ENCODE peak calls at places on chromosomes 2 and 18, in six cellular contexts. O is neuronal stem cell, Q is IMR-90, S is H1, J is trophoblast cell, G is mesenchymal stem cell. U is an unnamed sample.

GRCh38 chr2:126907671-126908070 is 9.0 kb downstream of the TEX51 start:
- DNase-seq in Q (no peak), G (no peak), S (peak), J (no peak), O (no peak), U (no peak)

GRCh38 chr2:105487142-105488069 is 88.6 kb upstream of the FHL2 start:
- DNase-seq in Q (peak), J (no peak), O (no peak), S (no peak), G (peak), U (no peak)

GRCh38 chr2:132651115-132652099 is 18.6 kb downstream of the LYPD1 start:
- DNase-seq in J (peak), G (peak), S (no peak), Q (peak), O (no peak), U (peak)

GRCh38 chr2:121529439-121530209 is 1.1 kb upstream of the RNU4ATAC start:
- DNase-seq in J (peak), Q (peak), S (no peak), G (peak), O (peak), U (peak)

GRCh38 chr2:188079176-188079575 is 212.5 kb upstream of the GULP1 start:
- DNase-seq in Q (peak), J (peak), S (no peak), G (peak), O (no peak), U (no peak)

GRCh38 chr18:10023853-10024638 is 110.2 kb downstream of the VAPA start:
- DNase-seq in G (no peak), O (no peak), Q (no peak), J (no peak), S (no peak), U (no peak)

GRCh38 chr2:38603402-38604265 is 906 bp upstream of the HNRNPLL start:
- DNase-seq in O (peak), S (peak), Q (peak), G (peak), J (peak), U (peak)

GRCh38 chr18:44552706-44553105 is 128.0 kb upstream of the SETBP1 start:
- DNase-seq in G (no peak), J (no peak), Q (no peak), O (no peak), S (no peak), U (peak)

GRCh38 chr2:207896525-207897295 is 127.0 kb upstream of the FZD5 start:
- DNase-seq in S (no peak), Q (no peak), J (peak), G (no peak), O (peak), U (peak)

GRCh38 chr2:64283015-64283570 is 138.9 kb upstream of the PELI1 start:
- DNase-seq in J (no peak), S (no peak), O (no peak), Q (no peak), G (no peak), U (no peak)

GRCh38 chr2:138104071-138104470 is 139.8 kb downstream of the HNMT start:
- DNase-seq in S (no peak), Q (no peak), J (no peak), O (no peak), G (no peak), U (no peak)

GRCh38 chr2:20067992-20068727 is 16.7 kb upstream of the LAPTM4A start:
- DNase-seq in G (peak), J (peak), S (no peak), Q (peak), O (no peak), U (no peak)

GRCh38 chr2:20925265-20925889 is 102.5 kb upstream of the LDAH start:
- DNase-seq in G (peak), Q (no peak), J (peak), O (peak), S (peak), U (peak)

GRCh38 chr2:33322607-33323006 is 153.8 kb upstream of the RASGRP3 start:
- DNase-seq in Q (no peak), S (no peak), O (no peak), G (no peak), J (no peak), U (no peak)

GRCh38 chr2:218859994-218860831 is 608 bp downstream of the WNT6 start:
- DNase-seq in S (peak), O (no peak), Q (no peak), G (no peak), J (no peak), U (no peak)

GRCh38 chr2:200698217-200698616 is 112.4 kb downstream of the AOX1 start:
- DNase-seq in G (no peak), O (no peak), Q (no peak), S (no peak), J (no peak), U (no peak)

GRCh38 chr2:219158586-219158985 is 2.0 kb downstream of the NHEJ1 start:
- DNase-seq in S (no peak), G (no peak), J (peak), Q (peak), O (no peak), U (no peak)

GRCh38 chr2:218282173-218282991 is 9.9 kb downstream of the TMBIM1 start:
- DNase-seq in O (no peak), Q (peak), J (peak), G (peak), S (no peak), U (no peak)

GRCh38 chr18:58117685-58118403 is 73.8 kb downstream of the NEDD4L start:
- DNase-seq in J (peak), O (no peak), S (no peak), Q (peak), G (peak), U (no peak)

GRCh38 chr2:241412144-241412543 is 56.1 kb downstream of the FARP2 start:
- DNase-seq in Q (peak), J (no peak), S (no peak), G (peak), O (no peak), U (no peak)

GRCh38 chr18:28067346-28067745 is 109.6 kb downstream of the CDH2 start:
- DNase-seq in G (no peak), O (no peak), J (no peak), Q (no peak), S (no peak), U (no peak)

GRCh38 chr2:118850901-118851268 is 3.4 kb upstream of the EN1 start:
- DNase-seq in J (no peak), O (no peak), S (no peak), G (no peak), Q (no peak), U (no peak)

GRCh38 chr18:1480309-1480708 is 575.6 kb downstream of the ADCYAP1 start:
- DNase-seq in G (no peak), O (no peak), Q (no peak), J (no peak), S (no peak), U (no peak)
- H3K14ac ChIP-seq in G (no peak), O (no peak), Q (no peak), J (no peak), S (no peak), U (no peak)

GRCh38 chr2:11495844-11496271 is 29.9 kb upstream of the E2F6 start:
- DNase-seq in Q (no peak), J (no peak), O (no peak), G (peak), S (no peak), U (peak)
- H3K23ac ChIP-seq in Q (no peak), J (no peak), O (no peak), G (peak), S (no peak), U (no peak)

GRCh38 chr2:27125104-27125503 is 1.5 kb downstream of the ABHD1 start:
- DNase-seq in O (no peak), S (no peak), J (no peak), G (no peak), Q (no peak), U (no peak)
- H3K14ac ChIP-seq in O (no peak), S (no peak), J (no peak), G (no peak), Q (no peak), U (no peak)

DNA sequence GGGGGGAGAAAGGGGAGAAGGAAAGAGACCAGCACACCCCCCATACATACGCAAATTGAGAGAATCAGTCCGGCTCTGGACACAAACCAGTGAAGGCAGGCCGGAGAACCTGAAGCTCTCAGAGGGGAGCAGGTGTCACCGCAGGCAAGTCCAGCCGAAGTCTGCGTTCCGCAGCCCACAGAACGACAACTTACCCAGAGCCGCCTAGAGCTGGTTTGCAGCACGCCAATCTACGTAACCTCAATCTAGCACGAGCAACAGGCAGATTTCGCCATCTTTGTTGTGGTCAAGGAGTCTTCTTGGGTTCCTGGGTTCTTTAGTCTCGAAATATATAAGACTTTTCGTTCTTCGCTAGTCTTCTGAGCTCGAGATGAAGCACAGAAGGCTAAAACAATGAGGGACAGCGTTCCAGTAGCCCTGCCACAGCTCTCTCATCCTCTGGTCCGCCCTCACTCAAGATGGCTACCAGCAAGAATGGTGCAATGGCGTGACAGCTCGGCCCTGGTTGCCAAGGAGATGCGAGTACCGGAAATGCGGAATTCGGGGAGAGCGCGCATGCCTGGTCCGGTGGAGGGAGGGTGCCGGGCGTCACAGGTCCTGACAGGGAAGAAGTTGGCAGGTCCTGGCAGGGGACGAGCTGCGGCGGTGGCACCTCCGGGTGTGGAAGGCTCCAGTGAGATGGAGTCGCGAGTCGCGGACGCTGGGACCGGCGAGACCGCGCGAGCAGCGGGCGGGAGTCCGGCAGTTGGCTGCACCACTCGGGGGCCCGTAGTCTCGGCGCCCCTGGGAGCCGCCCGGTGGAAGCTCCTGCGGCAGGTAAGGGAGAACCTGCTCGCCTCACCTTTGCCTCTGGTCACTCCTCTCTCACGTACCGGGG is at the start of the genes CAMKMT and PREPL:
- DNase-seq in O (peak), S (peak), G (peak), J (peak), Q (peak), U (peak)
- H3K23ac ChIP-seq in O (peak), S (no peak), G (peak), J (no peak), Q (peak), U (no peak)

DNA sequence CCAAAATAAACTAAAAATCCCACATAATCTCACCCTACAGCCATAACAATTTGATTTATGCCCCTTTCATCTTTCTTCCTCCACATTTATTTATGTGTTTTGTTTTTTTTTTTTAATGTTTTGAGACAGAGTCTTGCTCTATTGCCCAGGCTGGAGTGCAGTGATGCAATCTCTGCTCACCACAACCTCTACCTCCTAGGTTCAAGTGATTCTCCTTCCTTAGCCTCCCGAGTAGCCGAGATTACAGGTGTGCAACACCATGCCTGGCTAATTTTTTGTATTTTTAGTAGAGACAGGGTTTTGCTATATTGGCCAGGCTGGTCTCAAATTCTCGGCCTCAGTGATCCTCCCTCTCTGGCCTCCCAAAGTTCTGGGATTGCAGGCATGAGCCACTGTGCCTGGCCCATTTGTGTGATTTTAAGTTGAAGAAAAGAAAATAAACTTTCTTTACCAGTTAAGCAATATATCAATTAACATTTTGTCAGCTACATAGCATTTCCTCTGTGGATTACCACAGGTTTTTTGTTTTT is 35.9 kb upstream of the LPIN2 start:
- DNase-seq in G (no peak), J (no peak), Q (no peak), O (no peak), S (no peak), U (no peak)
- H3K14ac ChIP-seq in G (no peak), J (no peak), Q (no peak), O (no peak), S (no peak), U (no peak)

DNA sequence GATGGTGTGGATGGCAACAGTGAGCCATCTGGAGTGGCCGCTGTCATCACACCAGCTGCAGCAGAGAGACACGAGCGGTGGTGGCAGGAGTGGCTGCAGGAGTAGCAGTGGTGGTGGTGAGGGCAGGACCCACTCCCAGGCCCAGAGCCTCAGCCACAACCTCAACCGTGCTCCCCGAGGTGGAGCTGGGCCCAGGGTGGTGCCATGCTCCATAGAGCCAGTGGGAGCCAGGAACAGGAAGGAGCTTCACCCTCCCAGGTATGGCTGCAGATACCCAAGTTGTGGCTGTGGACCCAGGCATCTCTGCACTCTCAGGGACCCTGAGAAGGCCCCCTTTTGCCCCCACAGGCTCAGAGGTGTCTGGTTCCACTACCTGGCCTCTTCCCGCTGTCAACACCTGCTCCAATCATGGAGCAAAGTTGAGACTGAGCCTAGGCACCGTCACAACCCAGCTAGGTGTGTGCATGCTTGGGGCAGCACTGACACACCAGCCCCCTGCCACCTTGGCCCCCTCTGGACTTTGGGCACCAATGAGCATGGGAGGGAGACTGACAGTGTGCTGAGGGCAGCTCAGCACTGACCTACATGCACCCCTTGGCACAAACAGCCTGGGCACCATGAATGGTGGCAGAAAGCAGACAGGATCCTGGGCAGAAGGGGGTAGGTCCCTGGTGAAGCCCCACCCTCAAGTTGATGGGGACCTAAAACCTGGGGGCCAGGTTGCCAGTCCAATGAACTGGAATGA is 188.9 kb downstream of the NDUFA10 start:
- DNase-seq in O (no peak), S (no peak), J (no peak), G (no peak), Q (no peak), U (no peak)
- H3K23ac ChIP-seq in O (no peak), S (no peak), J (no peak), G (no peak), Q (no peak), U (no peak)

GRCh38 chr2:236054661-236055060 is 113.5 kb downstream of the GBX2 start:
- DNase-seq in Q (no peak), S (no peak), O (no peak), G (no peak), J (no peak), U (no peak)
- H3K14ac ChIP-seq in Q (no peak), S (no peak), O (no peak), G (no peak), J (no peak), U (no peak)

U was measured in H9.